ENCODE peak calls at places on chromosomes 12 and 14, in ten cellular contexts. K is endothelial cell; D is skeletal muscle cell; F is PC-3; P is transverse colon; S is hepatic stellate cell; O is effector memory CD4-positive, alpha-beta T cell; Y is CD4-positive, alpha-beta memory T cell; A is amniotic stem cell; X is NCI-H226. B is an unnamed sample.
A peak's percentile ranks its signal among the peaks of the same experiment; 100 is the strongest.

GRCh38 chr12:100234166-100234565 is 32.7 kb downstream of the DEPDC4 start:
- DNase-seq in K (no peak), D (no peak), F (peak; percentile 90), P (no peak), S (peak; percentile 21), O (no peak), Y (no peak), A (no peak), X (no peak), B (no peak)

GRCh38 chr12:80313184-80313583 is 130.9 kb upstream of the PTPRQ start:
- DNase-seq in K (no peak), D (no peak), F (peak; percentile 49), P (no peak), S (no peak), O (no peak), Y (no peak), A (no peak), X (no peak), B (no peak)

GRCh38 chr12:93591137-93591868 is 18.8 kb downstream of the SOCS2 start:
- DNase-seq in K (peak; percentile 20), D (peak; percentile 65), F (peak; percentile 68), P (peak; percentile 72), S (peak; percentile 59), O (no peak), Y (no peak), A (peak; percentile 46), X (peak; percentile 54), B (no peak)

GRCh38 chr14:34994668-34995067 is 11.9 kb downstream of the SRP54 start:
- DNase-seq in K (no peak), D (no peak), F (no peak), P (no peak), S (no peak), O (no peak), Y (no peak), A (no peak), X (no peak), B (no peak)

GRCh38 chr12:77861317-77861716 is 30.6 kb downstream of the NAV3 start:
- DNase-seq in K (no peak), D (no peak), F (no peak), P (no peak), S (no peak), O (no peak), Y (no peak), A (no peak), X (no peak), B (no peak)

GRCh38 chr12:77751939-77752338 is 78.8 kb upstream of the NAV3 start:
- DNase-seq in K (no peak), D (peak; percentile 23), F (peak; percentile 82), P (no peak), S (no peak), O (no peak), Y (no peak), A (no peak), X (no peak), B (no peak)

GRCh38 chr12:98422809-98423208 is 92.6 kb upstream of the TMPO start:
- DNase-seq in K (peak; percentile 53), D (no peak), F (peak; percentile 42), P (peak; percentile 75), S (no peak), O (no peak), Y (no peak), A (no peak), X (no peak), B (no peak)

GRCh38 chr12:122499991-122500684 is 594 bp downstream of the ZCCHC8 start:
- DNase-seq in K (peak; percentile 63), D (no peak), F (peak; percentile 70), P (peak; percentile 61), S (peak; percentile 45), O (no peak), Y (peak; percentile 74), A (peak; percentile 16), X (peak; percentile 14), B (peak; percentile 3)

GRCh38 chr12:69095765-69096477 is 143.4 kb upstream of the CPSF6 start:
- DNase-seq in K (no peak), D (no peak), F (no peak), P (no peak), S (no peak), O (no peak), Y (no peak), A (no peak), X (no peak), B (no peak)

GRCh38 chr14:75978249-75978731 is 3.5 kb downstream of the TGFB3 start:
- DNase-seq in K (no peak), D (no peak), F (no peak), P (peak; percentile 19), S (no peak), O (no peak), Y (peak; percentile 46), A (no peak), X (peak; percentile 14), B (peak; percentile 22)

GRCh38 chr12:34299802-34300193 is 277.5 kb downstream of the ALG10 start:
- DNase-seq in K (no peak), D (no peak), F (no peak), P (no peak), S (no peak), O (no peak), Y (peak; percentile 20), A (no peak), X (no peak), B (no peak)

GRCh38 chr12:15721716-15722115 is 67.5 kb downstream of the EPS8 start:
- DNase-seq in K (no peak), D (no peak), F (no peak), P (no peak), S (no peak), O (no peak), Y (no peak), A (no peak), X (no peak), B (no peak)

GRCh38 chr12:123948401-123949117 is 24.1 kb downstream of the CCDC92 start:
- DNase-seq in K (no peak), D (no peak), F (no peak), P (no peak), S (no peak), O (no peak), Y (no peak), A (no peak), X (no peak), B (peak; percentile 27)

GRCh38 chr12:132158677-132159554 is 14.7 kb downstream of the NOC4L start:
- DNase-seq in K (no peak), D (no peak), F (no peak), P (no peak), S (no peak), O (no peak), Y (peak; percentile 38), A (no peak), X (no peak), B (no peak)

GRCh38 chr12:52079576-52080402 is at the start of gene SMIM41:
- DNase-seq in K (no peak), D (no peak), F (no peak), P (no peak), S (no peak), O (no peak), Y (no peak), A (no peak), X (no peak), B (no peak)

GRCh38 chr12:107736914-107737313 is 24.0 kb downstream of the PRDM4 start:
- DNase-seq in K (no peak), D (no peak), F (no peak), P (peak; percentile 15), S (no peak), O (no peak), Y (no peak), A (no peak), X (no peak), B (no peak)

GRCh38 chr14:35277179-35277578 is 15.0 kb upstream of the PSMA6 start:
- DNase-seq in K (no peak), D (no peak), F (peak; percentile 10), P (no peak), S (no peak), O (no peak), Y (no peak), A (no peak), X (no peak), B (no peak)

GRCh38 chr12:124941170-124941527 is 26.7 kb upstream of the UBC start:
- DNase-seq in K (no peak), D (no peak), F (no peak), P (no peak), S (no peak), O (no peak), Y (no peak), A (no peak), X (no peak), B (no peak)

GRCh38 chr12:30278401-30278800 is 417.3 kb downstream of the IPO8 start:
- DNase-seq in K (no peak), D (no peak), F (no peak), P (no peak), S (no peak), O (no peak), Y (no peak), A (no peak), X (no peak), B (no peak)

B was measured in NCI-H1694.